ENCODE peak calls at places on chromosomes 16 and 17, in ten cellular contexts. R, E, B, P, V, I, O, G, C and X are unnamed samples.

GRCh38 chr17:83137523-83137922 is 58.1 kb downstream of the METRNL start:
- DNase-seq in R (no peak), E (no peak), B (no peak), P (no peak), V (no peak), I (no peak), O (no peak), G (no peak), C (no peak), X (peak; percentile 59)

GRCh38 chr16:83574388-83574787 is 233.4 kb upstream of the HSBP1 start:
- DNase-seq in R (no peak), E (no peak), B (no peak), P (no peak), V (peak; percentile 96), I (no peak), O (no peak), G (no peak), C (no peak), X (no peak)

GRCh38 chr16:86044881-86045600 is 146.1 kb downstream of the IRF8 start:
- DNase-seq in R (peak; percentile 67), E (no peak), B (no peak), P (no peak), V (no peak), I (peak; percentile 24), O (no peak), G (no peak), C (no peak), X (no peak)

GRCh38 chr16:87973721-87974120 is 22.5 kb downstream of the BANP start:
- DNase-seq in R (no peak), E (no peak), B (no peak), P (no peak), V (no peak), I (no peak), O (no peak), G (no peak), C (no peak), X (no peak)

GRCh38 chr16:15434425-15435215 is at the start of gene BMERB1:
- DNase-seq in R (peak; percentile 59), E (peak; percentile 74), B (peak; percentile 54), P (peak; percentile 82), V (peak; percentile 71), I (peak; percentile 37), O (peak; percentile 77), G (no peak), C (peak; percentile 78), X (peak; percentile 92)

GRCh38 chr17:30520882-30521281 is 43.7 kb downstream of the GOSR1 start:
- DNase-seq in R (no peak), E (no peak), B (no peak), P (no peak), V (no peak), I (no peak), O (no peak), G (no peak), C (no peak), X (no peak)

GRCh38 chr17:78798695-78799559 is 16.9 kb upstream of the CYTH1 start:
- DNase-seq in R (no peak), E (no peak), B (peak; percentile 28), P (no peak), V (peak; percentile 13), I (no peak), O (no peak), G (no peak), C (no peak), X (no peak)

GRCh38 chr16:86092586-86093480 is 193.9 kb downstream of the IRF8 start:
- DNase-seq in R (no peak), E (no peak), B (no peak), P (no peak), V (no peak), I (peak; percentile 2), O (no peak), G (no peak), C (peak; percentile 27), X (no peak)

GRCh38 chr17:75500419-75501216 is 14.7 kb downstream of the CASKIN2 start:
- DNase-seq in R (no peak), E (no peak), B (no peak), P (no peak), V (no peak), I (no peak), O (no peak), G (no peak), C (no peak), X (no peak)

GRCh38 chr17:75501378-75502071 is 13.8 kb downstream of the CASKIN2 start:
- DNase-seq in R (no peak), E (no peak), B (no peak), P (no peak), V (no peak), I (no peak), O (no peak), G (no peak), C (no peak), X (no peak)

GRCh38 chr17:75499313-75500022 is 15.9 kb downstream of the CASKIN2 start:
- DNase-seq in R (no peak), E (peak; percentile 64), B (peak; percentile 63), P (no peak), V (no peak), I (no peak), O (no peak), G (no peak), C (no peak), X (no peak)

GRCh38 chr17:75498019-75498725 is 17.2 kb downstream of the CASKIN2 start:
- DNase-seq in R (no peak), E (no peak), B (no peak), P (no peak), V (no peak), I (no peak), O (no peak), G (no peak), C (no peak), X (no peak)

GRCh38 chr17:75498726-75499213 is 16.6 kb downstream of the CASKIN2 start:
- DNase-seq in R (no peak), E (no peak), B (peak; percentile 74), P (peak; percentile 65), V (no peak), I (no peak), O (no peak), G (no peak), C (no peak), X (no peak)
- TF ChIP-seq CTCF in R (no peak), E (no peak), B (peak; percentile 5), P (no peak), V (no peak), I (no peak), O (no peak), G (no peak), C (no peak), X (no peak)

DNA sequence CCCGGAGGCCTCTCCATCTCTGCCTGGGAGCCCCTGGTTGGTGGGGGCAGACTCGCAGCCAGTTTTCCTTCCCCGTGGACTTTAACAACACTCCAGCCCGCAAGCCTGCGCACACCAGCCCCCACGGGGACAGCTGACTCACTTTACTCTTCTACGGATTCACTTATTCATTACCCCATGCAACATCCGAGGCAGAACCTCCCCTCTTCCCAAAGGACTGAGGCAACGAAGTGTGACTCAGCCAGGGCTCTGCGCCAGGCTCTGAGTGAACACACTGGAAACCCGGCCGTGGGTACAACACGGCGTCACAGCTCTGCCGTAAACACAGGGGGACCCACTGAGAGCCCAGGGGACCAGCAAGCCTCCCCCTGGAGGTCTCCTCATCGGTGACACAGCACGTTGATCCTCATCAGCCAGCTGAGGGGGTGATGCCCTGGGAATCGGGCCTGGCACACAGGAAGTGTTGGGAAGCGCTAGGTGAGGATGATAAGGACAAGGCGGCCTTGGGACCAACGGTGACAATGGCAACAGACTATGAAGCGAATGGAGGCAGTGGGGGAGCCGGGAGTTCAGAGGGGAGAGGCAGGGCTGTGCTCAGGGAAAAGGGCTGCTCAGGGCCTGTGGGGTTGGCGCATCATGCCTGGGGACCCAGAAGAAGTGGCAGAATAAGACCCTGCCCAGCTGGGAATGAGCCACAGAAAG is 14.6 kb downstream of the COTL1 start:
- DNase-seq in R (peak; percentile 72), E (peak; percentile 89), B (peak; percentile 96), P (peak; percentile 85), V (peak; percentile 99), I (peak; percentile 75), O (peak; percentile 84), G (no peak), C (no peak), X (peak; percentile 79)
- H3K4me3 ChIP-seq in R (peak overlapping the region; percentile 20), E (no peak overlapping the region), B (no peak overlapping the region), P (no peak overlapping the region), V (peak overlapping the region; percentile 13), I (no peak overlapping the region), O (peak overlapping the region; percentile 20), G (peak overlapping the region; percentile 5), C (no peak overlapping the region), X (no peak overlapping the region)

DNA sequence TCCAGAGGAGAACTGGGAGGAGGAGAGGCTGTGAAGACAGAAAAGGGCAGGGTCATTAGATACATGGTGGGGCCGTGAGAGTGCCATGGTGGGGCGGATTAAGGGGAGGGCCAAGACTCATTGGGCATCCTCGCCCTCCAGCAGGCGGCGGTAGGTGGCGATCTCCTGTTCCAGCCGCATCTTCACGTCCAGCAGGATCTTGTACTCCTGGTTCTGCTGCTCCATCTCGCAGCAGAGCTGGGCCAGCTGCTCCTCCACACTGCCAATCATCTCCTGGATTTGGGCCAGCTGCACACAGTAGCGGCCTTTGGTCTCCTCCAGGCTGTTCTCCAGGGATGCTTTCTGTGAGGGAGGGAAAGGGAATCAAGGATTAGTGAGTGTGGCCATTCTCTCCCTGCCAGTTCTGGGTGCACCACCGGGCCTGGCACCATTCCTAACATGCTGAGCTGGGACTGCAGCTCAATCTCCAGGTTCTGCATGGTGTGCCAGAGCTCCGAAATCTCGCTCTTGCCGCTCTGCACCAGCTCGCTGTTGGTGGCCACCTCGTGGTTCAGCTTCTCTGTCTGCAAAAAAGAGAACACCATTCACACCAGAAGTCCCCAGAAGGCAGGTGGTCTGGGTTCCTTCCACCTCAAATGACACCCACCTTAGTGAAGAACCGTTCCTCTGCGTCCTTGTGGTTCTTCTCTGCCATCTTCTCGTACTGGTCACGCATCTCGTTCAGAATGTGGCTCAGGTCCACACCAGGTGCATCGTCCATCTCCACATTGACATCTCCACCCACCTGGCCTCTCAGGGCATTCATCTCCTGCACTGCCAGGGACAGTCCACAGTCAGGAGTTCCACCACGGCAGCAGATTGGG is 129.0 kb downstream of the CCDC144A start:
- DNase-seq in R (no peak), E (no peak), B (no peak), P (no peak), V (no peak), I (no peak), O (no peak), G (no peak), C (no peak), X (no peak)
- TF ChIP-seq POLR2A in R (no peak), E (no peak), B (no peak), P (no peak), V (no peak), I (no peak), O (no peak), G (no peak), C (no peak), X (no peak)

GRCh38 chr17:48907713-48908046 is 527 bp upstream of the UBE2Z start:
- DNase-seq in R (no peak), E (no peak), B (no peak), P (no peak), V (peak; percentile 64), I (no peak), O (no peak), G (no peak), C (no peak), X (no peak)

GRCh38 chr17:48908853-48909394 is 717 bp downstream of the UBE2Z start:
- DNase-seq in R (peak; percentile 75), E (peak; percentile 82), B (peak; percentile 78), P (peak; percentile 83), V (peak; percentile 85), I (peak; percentile 81), O (peak; percentile 91), G (peak; percentile 92), C (peak; percentile 77), X (peak; percentile 94)

GRCh38 chr17:48910370-48910769 is 2.2 kb downstream of the UBE2Z start:
- DNase-seq in R (no peak), E (no peak), B (no peak), P (no peak), V (no peak), I (no peak), O (no peak), G (no peak), C (no peak), X (no peak)

GRCh38 chr17:48909796-48910195 is 1.6 kb downstream of the UBE2Z start:
- DNase-seq in R (no peak), E (no peak), B (peak; percentile 35), P (no peak), V (peak; percentile 27), I (no peak), O (no peak), G (no peak), C (no peak), X (no peak)

DNA sequence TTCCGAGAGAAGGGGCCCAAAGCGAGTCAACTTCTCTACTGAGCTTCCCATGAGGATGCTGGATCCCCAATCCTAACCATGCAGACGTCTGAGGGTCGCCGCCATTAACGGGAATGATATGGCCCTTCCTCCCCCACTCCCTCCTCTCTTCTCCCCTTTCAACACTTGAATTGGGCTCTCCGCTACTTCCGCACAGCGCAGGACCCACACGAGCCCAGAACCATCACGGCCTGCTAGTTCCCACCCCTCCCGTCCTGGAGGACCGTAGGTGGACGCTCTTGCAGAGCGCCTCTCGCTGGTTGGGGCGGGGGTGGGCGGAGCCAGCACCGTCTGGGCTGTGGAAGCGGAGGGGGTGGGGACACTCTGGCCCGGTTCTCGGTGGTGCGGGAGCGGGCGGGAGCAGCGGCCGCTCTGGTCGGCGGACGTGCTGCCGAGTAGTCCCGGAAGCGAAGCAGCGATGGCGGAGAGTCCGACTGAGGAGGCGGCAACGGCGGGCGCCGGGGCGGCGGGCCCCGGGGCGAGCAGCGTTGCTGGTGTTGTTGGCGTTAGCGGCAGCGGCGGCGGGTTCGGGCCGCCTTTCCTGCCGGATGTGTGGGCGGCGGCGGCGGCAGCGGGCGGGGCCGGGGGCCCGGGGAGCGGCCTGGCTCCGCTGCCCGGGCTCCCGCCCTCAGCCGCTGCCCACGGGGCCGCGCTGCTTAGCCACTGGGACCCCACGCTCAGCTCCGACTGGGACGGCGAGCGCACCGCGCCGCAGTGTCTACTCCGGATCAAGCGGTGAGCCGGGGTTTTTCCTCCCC is at the start of gene UBE2Z:
- DNase-seq in R (peak; percentile 94), E (peak; percentile 95), B (peak; percentile 94), P (peak; percentile 95), V (peak; percentile 95), I (peak; percentile 94), O (peak; percentile 99), G (peak; percentile 99), C (peak; percentile 95), X (peak; percentile 89)
- TF ChIP-seq CTCF in R (peak; percentile 5), E (no peak), B (no peak), P (no peak), V (peak; percentile 19), I (peak; percentile 24), O (peak; percentile 31), G (peak; percentile 22), C (peak; percentile 11), X (no peak)